ENCODE peak calls at places on chromosomes 1 and 21, in ten cellular contexts. I is activated naive CD8-positive, alpha-beta T cell treated with anti-CD3 and anti-CD28 coated beads for 36 hours; S is T-helper 2 cell; X is immature natural killer cell; T is ureter; C is H4; Y is NT2/D1; N is AG08396; O is NCI-H1417; A is activated CD4-positive, alpha-beta T cell treated with anti-CD3 and anti-CD28 coated beads, Interleukin-2, amount 10 ng/mL, durations not matched to agents 7 days and 5 days. V is an unnamed sample.

GRCh38 chr1:205353612-205354011 is 3.1 kb downstream of the KLHDC8A start:
- DNase-seq in I (no peak), N (no peak), T (no peak), C (no peak), Y (no peak), X (no peak), O (no peak), A (no peak), S (no peak), V (no peak)

GRCh38 chr1:228420968-228421826 is 4.5 kb upstream of the TRIM17 start:
- DNase-seq in C (peak; percentile 67), X (no peak), T (no peak), A (no peak), I (no peak), S (no peak), O (no peak), N (no peak), Y (no peak), V (no peak)

GRCh38 chr1:160519542-160520435 is 3.3 kb downstream of the SLAMF6 start:
- DNase-seq in I (peak; percentile 42), O (no peak), T (no peak), A (peak; percentile 43), Y (no peak), S (no peak), C (peak; percentile 23), N (no peak), X (peak; percentile 44), V (no peak)

GRCh38 chr1:29389533-29390041 is 153.3 kb downstream of the PTPRU start:
- DNase-seq in T (no peak), N (no peak), S (no peak), Y (no peak), A (no peak), X (no peak), C (no peak), I (no peak), O (no peak), V (peak; percentile 9)

GRCh38 chr21:31484219-31484618 is 140.2 kb upstream of the TIAM1 start:
- DNase-seq in T (no peak), O (no peak), S (no peak), Y (peak; percentile 49), X (no peak), A (no peak), C (no peak), I (no peak), N (no peak), V (no peak)

GRCh38 chr1:93114403-93114802 is 35.3 kb downstream of the MTF2 start:
- DNase-seq in A (no peak), I (no peak), Y (no peak), O (no peak), T (no peak), S (no peak), N (no peak), C (no peak), X (no peak), V (no peak)

GRCh38 chr1:234743866-234744581 is 134.0 kb upstream of the IRF2BP2 start:
- DNase-seq in C (no peak), T (no peak), A (no peak), O (no peak), S (no peak), I (no peak), X (no peak), N (peak; percentile 18), Y (peak; percentile 78), V (no peak)

GRCh38 chr1:221725683-221726330 is 16.1 kb downstream of the DUSP10 start:
- DNase-seq in S (no peak), O (no peak), I (no peak), A (no peak), N (no peak), Y (no peak), C (no peak), T (no peak), X (no peak), V (no peak)

GRCh38 chr1:48043524-48043923 is 46.3 kb upstream of the TRABD2B start:
- DNase-seq in S (no peak), Y (no peak), N (no peak), A (no peak), O (peak; percentile 77), X (no peak), I (no peak), T (no peak), C (no peak), V (no peak)